ENCODE peak calls at places on chromosomes 1 and 21, in seven cellular contexts. U is Peyer's patch, J is fibroblast of pulmonary artery, R is neuronal stem cell, M is heart right ventricle, L is foreskin fibroblast, I is esophagus squamous epithelium. D is an unnamed sample.

GRCh38 chr1:163442214-163442765 is 120.5 kb downstream of the NUF2 start:
- DNase-seq in U (no peak), J (no peak), R (no peak), M (no peak), L (no peak), I (no peak), D (no peak)

GRCh38 chr1:209389258-209389657 is 194.3 kb upstream of the CAMK1G start:
- DNase-seq in U (no peak), J (peak), R (no peak), M (no peak), L (peak), I (no peak), D (no peak)

GRCh38 chr1:7229696-7230095 is 444.4 kb downstream of the CAMTA1 start:
- DNase-seq in U (no peak), J (no peak), R (no peak), M (no peak), L (peak), I (no peak), D (no peak)

GRCh38 chr1:179447489-179447888 is 81.7 kb downstream of the AXDND1 start:
- DNase-seq in U (no peak), J (peak), R (no peak), M (no peak), L (peak), I (no peak), D (no peak)

GRCh38 chr1:94296018-94296417 is 58.6 kb upstream of the ARHGAP29 start:
- DNase-seq in U (no peak), J (peak), R (no peak), M (no peak), L (peak), I (no peak), D (no peak)

GRCh38 chr1:54273092-54273836 is 73.3 kb downstream of the MRPL37 start:
- DNase-seq in U (no peak), J (peak), R (peak), M (peak), L (peak), I (no peak), D (peak)

GRCh38 chr1:166080965-166081870 is 85.6 kb downstream of the FAM78B start:
- DNase-seq in U (no peak), J (no peak), R (no peak), M (no peak), L (no peak), I (no peak), D (no peak)

GRCh38 chr1:197519741-197520334 is 251.8 kb downstream of the CRB1 start:
- DNase-seq in U (no peak), J (peak), R (no peak), M (no peak), L (peak), I (no peak), D (no peak)

GRCh38 chr1:227946624-227947424 is 908 bp downstream of the WNT9A start:
- DNase-seq in U (peak), J (peak), R (peak), M (peak), L (peak), I (no peak), D (peak)

GRCh38 chr21:25639167-25639921 is at the start of gene JAM2:
- DNase-seq in U (peak), J (peak), R (peak), M (peak), L (peak), I (no peak), D (no peak)

GRCh38 chr1:70458120-70458519 is 47.1 kb downstream of the CTH start:
- DNase-seq in U (no peak), J (no peak), R (no peak), M (no peak), L (no peak), I (no peak), D (peak)

GRCh38 chr1:10031461-10031860 is 1.3 kb upstream of the UBE4B start:
- DNase-seq in U (no peak), J (peak), R (no peak), M (no peak), L (peak), I (no peak), D (no peak)

GRCh38 chr1:234607091-234608025 is 2.6 kb downstream of the IRF2BP2 start:
- DNase-seq in U (peak), J (peak), R (peak), M (peak), L (peak), I (no peak), D (no peak)

GRCh38 chr21:29546071-29546470 is 247.3 kb downstream of the BACH1 start:
- DNase-seq in U (no peak), J (peak), R (no peak), M (no peak), L (peak), I (no peak), D (no peak)

GRCh38 chr1:151399890-151400235 is 490 bp downstream of the PSMB4 start:
- DNase-seq in U (no peak), J (peak), R (no peak), M (no peak), L (peak), I (no peak), D (peak)

GRCh38 chr1:109265016-109265415 is 15.7 kb downstream of the CELSR2 start:
- DNase-seq in U (no peak), J (no peak), R (no peak), M (no peak), L (no peak), I (no peak), D (no peak)

GRCh38 chr1:171625225-171625624 is 3.2 kb downstream of the MYOCOS start:
- DNase-seq in U (no peak), J (no peak), R (no peak), M (no peak), L (no peak), I (no peak), D (no peak)
- H3K4me3 ChIP-seq in U (no peak), J (no peak), R (no peak), M (no peak), L (no peak), I (no peak), D (no peak)

GRCh38 chr1:78650114-78650513 is 483 bp downstream of the IFI44 start:
- DNase-seq in U (no peak), J (peak), R (no peak), M (no peak), L (peak), I (no peak), D (no peak)
- H3K4me3 ChIP-seq in U (peak), J (peak), R (no peak), M (peak), L (peak), I (no peak), D (peak)

DNA sequence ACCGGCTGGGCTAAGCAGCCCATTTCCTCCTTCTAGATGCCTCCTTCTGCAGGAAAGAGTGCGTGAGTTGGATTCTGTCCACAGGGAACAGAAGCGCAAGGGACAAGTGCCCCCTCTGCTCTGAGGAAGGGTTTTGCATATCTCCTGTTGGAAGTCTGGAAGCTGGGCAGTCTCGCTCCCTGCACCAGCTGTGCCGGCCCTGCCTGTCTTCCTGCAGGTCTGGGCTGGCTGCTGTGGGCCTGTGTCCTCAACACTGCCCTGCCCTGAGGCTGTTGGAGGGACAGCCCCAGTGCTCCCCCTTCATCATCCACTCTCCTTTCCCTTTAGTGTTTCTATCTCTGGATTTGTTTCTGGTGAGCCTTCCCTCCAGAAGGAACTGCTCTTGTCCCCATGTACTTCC is 21.8 kb downstream of the ADARB1 start:
- DNase-seq in U (no peak), J (no peak), R (no peak), M (no peak), L (no peak), I (no peak), D (no peak)
- H3K4me3 ChIP-seq in U (no peak), J (no peak), R (no peak), M (no peak), L (no peak), I (no peak), D (no peak)

DNA sequence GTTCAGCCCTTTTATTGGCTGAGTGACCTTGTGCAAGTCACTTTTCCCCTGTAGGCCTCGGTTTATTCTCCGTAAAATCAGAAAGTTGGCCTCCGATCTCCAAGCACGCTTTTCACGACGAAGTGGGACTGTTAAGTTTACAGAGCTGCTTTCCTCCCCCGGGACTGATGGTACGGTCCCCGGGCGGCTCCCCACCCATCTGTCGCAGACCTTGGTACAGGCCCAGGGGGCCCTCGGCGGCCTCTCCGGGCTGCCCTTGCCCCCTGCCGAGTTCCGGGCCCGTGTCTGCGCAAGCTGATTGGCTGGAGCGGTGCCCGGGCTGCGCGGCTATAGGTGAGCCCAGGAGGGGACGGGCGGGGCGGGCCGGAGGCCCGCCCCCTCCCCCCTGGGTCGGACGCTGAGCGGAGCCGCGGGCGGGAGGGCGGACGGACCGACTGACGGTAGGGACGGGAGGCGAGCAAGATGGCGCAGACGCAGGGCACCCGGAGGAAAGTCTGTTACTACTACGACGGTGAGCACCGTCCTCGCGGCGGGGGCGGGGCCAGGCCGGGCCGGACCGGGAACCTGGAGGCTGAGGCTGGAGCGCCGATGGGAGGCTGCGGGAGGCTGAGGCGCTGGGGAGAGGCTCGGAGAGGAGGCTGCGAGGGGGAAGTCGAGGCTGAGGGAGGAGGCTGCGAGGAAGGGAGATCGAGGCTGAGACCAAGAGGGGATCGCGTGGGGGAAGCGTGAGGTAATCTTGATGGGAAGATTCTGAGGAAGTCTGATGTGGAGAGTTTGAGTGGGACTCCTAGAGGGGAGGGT is at the start of gene HDAC1:
- DNase-seq in U (peak), J (peak), R (peak), M (peak), L (peak), I (peak), D (peak)
- H3K4me3 ChIP-seq in U (peak), J (peak), R (peak), M (peak), L (peak), I (peak), D (peak)